ENCODE peak calls at places on chromosomes 13 and 19, in five cellular contexts. D is A549, B is K562, I is HepG2, X is NB4. H is an unnamed sample.

GRCh38 chr19:16944626-16945363 is 56.0 kb downstream of the F2RL3 start:
- DNase-seq in I (no peak), X (peak), B (peak), D (no peak), H (no peak)

GRCh38 chr13:33110713-33111413 is 94.6 kb downstream of the KL start:
- DNase-seq in B (no peak), X (no peak), I (no peak), D (no peak), H (no peak)

GRCh38 chr13:23547000-23547590 is 23.1 kb upstream of the TNFRSF19 start:
- DNase-seq in X (no peak), B (no peak), D (no peak), I (no peak), H (no peak)

GRCh38 chr19:55461974-55462628 is 659 bp upstream of the ISOC2 start:
- DNase-seq in X (no peak), D (peak), I (peak), B (peak), H (no peak)

GRCh38 chr19:53466726-53467125 is 807 bp upstream of the ZNF813 start:
- DNase-seq in B (no peak), D (no peak), I (no peak), X (no peak), H (no peak)

GRCh38 chr13:78736142-78736541 is 77.2 kb upstream of the OBI1 start:
- DNase-seq in D (no peak), X (no peak), I (no peak), B (no peak), H (no peak)

GRCh38 chr13:110392510-110393233 is 85.6 kb downstream of the COL4A2 start:
- DNase-seq in B (no peak), I (no peak), D (no peak), X (no peak), H (no peak)

GRCh38 chr19:7426986-7427385 is 61.8 kb downstream of the PEX11G start:
- DNase-seq in X (no peak), D (no peak), B (no peak), I (no peak), H (no peak)

GRCh38 chr19:48319647-48320537 is 5.5 kb upstream of the EMP3 start:
- DNase-seq in B (peak), X (peak), D (peak), I (peak), H (no peak)

GRCh38 chr19:6278740-6279619 is 795 bp downstream of the MLLT1 start:
- DNase-seq in X (peak), D (no peak), I (no peak), B (peak), H (no peak)

GRCh38 chr19:45468159-45468651 is 409 bp downstream of the FOSB start:
- DNase-seq in X (peak), B (no peak), D (no peak), I (no peak), H (no peak)

GRCh38 chr19:38070573-38070972 is 153.4 kb downstream of the DPF1 start:
- DNase-seq in D (peak), B (no peak), I (no peak), X (no peak), H (no peak)
- TF ChIP-seq MYC in D (no peak), B (no peak), I (no peak), X (no peak), H (no peak)

DNA sequence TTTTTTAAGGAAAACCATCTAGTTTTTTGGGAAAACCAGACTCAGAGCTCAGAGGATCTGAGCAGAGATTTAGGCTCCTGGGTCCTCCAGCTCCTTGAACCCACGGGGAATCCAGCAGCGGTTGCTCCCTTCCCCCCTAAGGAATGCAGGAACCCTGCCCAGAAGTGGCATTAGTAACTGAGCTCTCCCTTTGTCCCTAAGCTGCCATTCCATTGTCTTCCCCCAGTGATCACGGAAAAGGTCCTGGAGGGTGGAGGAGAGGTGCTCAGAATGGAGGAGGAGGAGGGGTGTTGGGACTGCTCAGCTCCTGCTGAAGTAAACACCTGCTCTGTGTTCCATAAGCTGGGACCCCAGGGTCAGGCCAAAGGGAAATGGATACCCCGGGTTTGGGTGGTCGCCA is 16.8 kb upstream of the OR1M1 start:
- DNase-seq in I (no peak), X (no peak), B (no peak), D (peak), H (no peak)
- TF ChIP-seq MYC in I (no peak), X (no peak), B (no peak), D (no peak), H (no peak)

DNA sequence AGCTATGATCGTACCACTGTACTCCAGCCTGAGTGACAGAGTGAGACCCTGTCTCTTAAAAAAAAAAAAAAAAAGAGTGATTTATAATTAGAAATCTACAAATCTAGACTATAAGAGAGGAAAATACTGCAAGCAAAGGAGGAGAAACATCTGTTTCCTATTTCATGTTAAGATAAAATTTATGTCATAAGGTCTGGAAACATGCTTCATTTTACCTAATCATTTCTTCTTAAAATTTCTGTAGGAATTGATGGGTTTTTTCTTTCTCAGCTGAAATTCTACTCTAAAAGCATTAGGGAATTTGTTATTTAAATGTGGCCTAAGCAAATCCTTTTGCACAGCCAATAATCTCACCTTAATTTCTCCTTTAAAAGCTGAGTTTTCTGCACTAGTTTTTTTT is 53.1 kb downstream of the C13orf42 start:
- DNase-seq in D (no peak), B (no peak), I (no peak), X (no peak), H (no peak)
- TF ChIP-seq MYC in D (no peak), B (no peak), I (no peak), X (no peak), H (no peak)

GRCh38 chr13:35621989-35622388 is 145.5 kb upstream of the MAB21L1 start:
- DNase-seq in B (no peak), D (peak), X (no peak), I (no peak), H (no peak)
- TF ChIP-seq MYC in B (no peak), D (no peak), X (no peak), I (no peak), H (no peak)

GRCh38 chr13:80037505-80037888 is 303.4 kb downstream of the SPRY2 start:
- DNase-seq in B (no peak), I (no peak), D (peak), X (no peak), H (no peak)
- TF ChIP-seq MYC in B (no peak), I (no peak), D (no peak), X (no peak), H (no peak)

H was measured in GM12878.